ENCODE peak calls at places on chromosomes 12 and 14, in four cellular contexts. I is HepG2, B is K562, L is GM12878. G is an unnamed sample.

GRCh38 chr12:11584213-11584855 is 65.1 kb upstream of the ETV6 start:
- DNase-seq in L (no peak), I (no peak), B (no peak), G (no peak)

GRCh38 chr12:43891856-43892574 is 56.1 kb downstream of the TMEM117 start:
- DNase-seq in B (no peak), L (no peak), I (peak), G (no peak)

GRCh38 chr12:123445388-123446344 is 9.2 kb upstream of the RILPL2 start:
- DNase-seq in B (no peak), L (no peak), I (no peak), G (no peak)

GRCh38 chr12:113214938-113215400 is 6.3 kb upstream of the TPCN1 start:
- DNase-seq in L (peak), B (no peak), I (peak), G (peak)

GRCh38 chr12:131104464-131105350 is 151.0 kb downstream of the ADGRD1 start:
- DNase-seq in L (no peak), I (peak), B (peak), G (peak)

GRCh38 chr14:71054706-71055105 is 147.4 kb downstream of the PCNX1 start:
- DNase-seq in I (no peak), L (no peak), B (no peak), G (no peak)

GRCh38 chr14:54420478-54421116 is 20.6 kb downstream of the CNIH1 start:
- DNase-seq in L (no peak), I (peak), B (peak), G (peak)

GRCh38 chr14:68672609-68673285 is 120.1 kb downstream of the ZFP36L1 start:
- DNase-seq in I (peak), L (no peak), B (no peak), G (no peak)

GRCh38 chr14:69674546-69675245 is 63.3 kb downstream of the SUSD6 start:
- DNase-seq in I (no peak), L (no peak), B (no peak), G (no peak)

GRCh38 chr14:73393375-73393774 is 65.0 kb downstream of the NUMB start:
- DNase-seq in L (no peak), I (no peak), B (no peak), G (no peak)

GRCh38 chr12:110600254-110600653 is 13.7 kb upstream of the TCTN1 start:
- DNase-seq in I (peak), B (peak), L (no peak), G (peak)

GRCh38 chr14:68707496-68707895 is 85.4 kb downstream of the ZFP36L1 start:
- DNase-seq in I (no peak), B (no peak), L (no peak), G (no peak)

GRCh38 chr14:97156705-97157104 is 359.5 kb downstream of the VRK1 start:
- DNase-seq in L (no peak), I (no peak), B (no peak), G (no peak)

GRCh38 chr14:75459791-75460190 is 32.0 kb downstream of the JDP2 start:
- DNase-seq in L (no peak), B (no peak), I (no peak), G (no peak)

GRCh38 chr14:75457648-75458165 is 29.9 kb downstream of the JDP2 start:
- DNase-seq in B (no peak), L (no peak), I (no peak), G (no peak)

GRCh38 chr14:75458305-75458704 is 30.5 kb downstream of the JDP2 start:
- DNase-seq in B (no peak), I (no peak), L (no peak), G (no peak)

GRCh38 chr14:75460402-75460801 is 32.6 kb downstream of the JDP2 start:
- DNase-seq in L (no peak), B (no peak), I (no peak), G (no peak)

GRCh38 chr14:75459099-75459741 is 31.4 kb downstream of the JDP2 start:
- DNase-seq in I (no peak), B (no peak), L (no peak), G (no peak)
- TF ChIP-seq POLR2AphosphoS2 in I (no peak), B (no peak), L (no peak), G (no peak)

GRCh38 chr12:38386238-38386985 is 69.8 kb downstream of the ALG10B start:
- DNase-seq in B (no peak), L (no peak), I (no peak), G (peak)

GRCh38 chr12:38385492-38385864 is 68.9 kb downstream of the ALG10B start:
- DNase-seq in I (no peak), B (no peak), L (no peak), G (no peak)

GRCh38 chr12:38389581-38389980 is 73.0 kb downstream of the ALG10B start:
- DNase-seq in B (no peak), L (no peak), I (no peak), G (no peak)

GRCh38 chr12:38384816-38385491 is 68.4 kb downstream of the ALG10B start:
- DNase-seq in B (no peak), L (no peak), I (peak), G (peak)
- TF ChIP-seq POLR2AphosphoS2 in B (no peak), L (no peak), I (no peak), G (no peak)

DNA sequence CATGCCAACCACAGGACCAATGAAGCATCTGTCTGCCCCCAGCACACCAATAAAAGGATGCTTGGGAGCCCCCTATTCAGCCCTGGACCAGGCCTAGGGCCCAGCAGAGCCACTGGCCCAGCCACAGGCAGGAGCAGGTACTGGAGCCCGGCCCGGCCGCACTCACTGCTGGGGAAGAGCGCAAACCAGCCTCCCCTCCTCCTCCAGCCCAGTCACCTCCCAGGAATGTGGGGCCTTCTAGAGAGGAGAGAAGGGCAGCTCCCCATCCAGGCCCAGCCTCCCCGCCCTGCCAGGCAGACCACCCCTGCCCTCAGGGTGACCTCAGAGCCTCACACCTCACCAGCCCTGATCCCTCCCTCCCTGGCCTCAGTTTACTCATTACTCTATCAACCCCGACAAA is 56.2 kb downstream of the CCNK start:
- DNase-seq in L (no peak), B (no peak), I (no peak), G (peak)
- TF ChIP-seq POLR2AphosphoS2 in L (no peak), B (no peak), I (no peak), G (no peak)

DNA sequence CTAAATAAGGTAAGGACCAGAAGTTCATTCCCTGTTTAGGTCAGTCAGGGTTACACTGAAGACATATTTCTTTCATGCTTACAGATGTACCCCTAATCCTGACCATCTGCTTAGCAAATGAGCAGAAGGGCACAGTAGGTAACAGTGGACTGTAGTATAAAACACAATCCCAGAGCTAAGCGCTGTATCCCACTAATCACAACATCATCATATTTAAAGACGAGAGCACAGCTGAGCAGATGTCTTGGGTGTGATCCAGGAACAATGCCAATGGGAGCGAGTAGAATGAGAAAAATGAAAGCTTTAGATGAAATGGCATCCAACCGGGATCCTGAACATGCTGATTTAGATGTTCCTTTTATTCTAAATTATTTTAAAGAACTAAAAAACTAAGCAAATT is 213.4 kb downstream of the CCER1 start:
- DNase-seq in B (no peak), I (no peak), L (no peak), G (no peak)
- TF ChIP-seq POLR2AphosphoS2 in B (no peak), I (no peak), L (no peak), G (no peak)

GRCh38 chr14:29043751-29044150 is 277.2 kb downstream of the FOXG1 start:
- DNase-seq in I (no peak), B (no peak), L (no peak), G (no peak)
- TF ChIP-seq POLR2AphosphoS2 in I (no peak), B (no peak), L (no peak), G (no peak)

GRCh38 chr12:64890873-64891468 is 66.5 kb downstream of the TBC1D30 start:
- DNase-seq in I (peak), L (no peak), B (peak), G (peak)
- TF ChIP-seq POLR2AphosphoS2 in I (no peak), L (no peak), B (no peak), G (no peak)

G was measured in A549.